ENCODE peak calls at places on chromosomes 12 and 14, in four cellular contexts. U is astrocyte of the spinal cord, Y is H9, D is HS-27A. X is an unnamed sample.

GRCh38 chr12:57477710-57478681 is 1.7 kb downstream of the ARHGAP9 start:
- DNase-seq in U (no peak), Y (no peak), D (no peak), X (no peak)

GRCh38 chr12:46472893-46473633 is 100.5 kb upstream of the SLC38A2 start:
- DNase-seq in U (peak; percentile 60), Y (no peak), D (peak; percentile 75), X (no peak)

GRCh38 chr12:57225680-57226190 is 3.8 kb upstream of the SHMT2 start:
- DNase-seq in U (no peak), Y (no peak), D (no peak), X (no peak)

GRCh38 chr14:103698380-103699260 is 16.6 kb downstream of the XRCC3 start:
- DNase-seq in U (no peak), Y (no peak), D (no peak), X (peak; percentile 73)

GRCh38 chr14:22551597-22551982 is 37.4 kb downstream of the DAD1 start:
- DNase-seq in U (no peak), Y (no peak), D (no peak), X (no peak)

GRCh38 chr12:64889434-64890216 is 65.2 kb downstream of the TBC1D30 start:
- DNase-seq in U (no peak), Y (peak; percentile 51), D (no peak), X (no peak)

GRCh38 chr14:84857129-84857528 is 672.8 kb upstream of the FLRT2 start:
- DNase-seq in U (no peak), Y (no peak), D (no peak), X (no peak)

GRCh38 chr12:76927170-76927784 is 48.5 kb upstream of the CSRP2 start:
- DNase-seq in U (peak; percentile 43), Y (peak; percentile 82), D (no peak), X (peak; percentile 82)

GRCh38 chr14:61948376-61948775 is 186.2 kb downstream of the SNAPC1 start:
- DNase-seq in U (no peak), Y (no peak), D (no peak), X (no peak)

GRCh38 chr12:27960822-27961221 is 11.7 kb downstream of the PTHLH start:
- DNase-seq in U (no peak), Y (no peak), D (no peak), X (no peak)

GRCh38 chr14:59317782-59318505 is 129.5 kb downstream of the DAAM1 start:
- DNase-seq in U (no peak), Y (no peak), D (no peak), X (no peak)

GRCh38 chr12:52798003-52798670 is 2.2 kb upstream of the KRT3 start:
- DNase-seq in U (peak; percentile 14), Y (no peak), D (peak; percentile 40), X (no peak)

GRCh38 chr12:64995831-64996230 is 125.3 kb downstream of the WIF1 start:
- DNase-seq in U (no peak), Y (no peak), D (peak; percentile 3), X (no peak)

GRCh38 chr14:77007339-77007974 is 21.1 kb downstream of the IRF2BPL start:
- DNase-seq in U (no peak), Y (no peak), D (no peak), X (peak; percentile 59)

GRCh38 chr12:2013527-2014223 is 9.4 kb upstream of the DCP1B start:
- DNase-seq in U (no peak), Y (no peak), D (no peak), X (no peak)

GRCh38 chr14:105107351-105107750 is 42.1 kb upstream of the GPR132 start:
- DNase-seq in U (no peak), Y (no peak), D (no peak), X (no peak)

GRCh38 chr14:94043756-94044475 is 17.8 kb downstream of the OTUB2 start:
- DNase-seq in U (no peak), Y (no peak), D (no peak), X (no peak)

GRCh38 chr14:35352274-35353233 is 52.0 kb downstream of the NFKBIA start:
- DNase-seq in U (no peak), Y (no peak), D (no peak), X (peak; percentile 58)

GRCh38 chr12:89756638-89757321 is 48.1 kb upstream of the ATP2B1 start:
- DNase-seq in U (peak; percentile 97), Y (no peak), D (peak; percentile 83), X (no peak)

GRCh38 chr12:89153341-89153740 is 199.0 kb downstream of the DUSP6 start:
- DNase-seq in U (no peak), Y (no peak), D (no peak), X (no peak)